ENCODE peak calls at places on chromosome 13, in nine cellular contexts. J is uterus; H is AG04450; P is ascending aorta; S is Kasumi-1; G is aorta; O is stimulated activated CD4-positive, alpha-beta T cell treated with anti-CD3 and anti-CD28 coated beads, Interleukin-1b, Interleukin-23, amount 100 ng/mL, for 48 hours; I is NCI-H82; L is HS-5. C is an unnamed sample.

GRCh38 chr13:70668293-70668692 is 560.0 kb upstream of the KLHL1 start:
- DNase-seq in I (peak; percentile 75), G (no peak), O (no peak), P (no peak), S (no peak), J (no peak), H (no peak), L (no peak), C (no peak)

GRCh38 chr13:47332149-47332548 is 435.3 kb upstream of the HTR2A start:
- DNase-seq in L (no peak), I (no peak), H (no peak), J (no peak), P (no peak), O (no peak), S (peak; percentile 3), G (no peak), C (no peak)

GRCh38 chr13:64684108-64684507 is 2546.0 kb downstream of the PCDH9 start:
- DNase-seq in L (no peak), I (no peak), O (no peak), G (no peak), H (no peak), J (no peak), S (no peak), P (no peak), C (no peak)

GRCh38 chr13:98647121-98647520 is 70.2 kb upstream of the STK24 start:
- DNase-seq in O (no peak), S (no peak), J (no peak), G (no peak), P (no peak), H (no peak), I (no peak), L (no peak), C (no peak)

GRCh38 chr13:108786578-108787100 is 157.2 kb downstream of the MYO16 start:
- DNase-seq in O (no peak), H (no peak), G (no peak), S (no peak), P (no peak), I (no peak), J (no peak), L (no peak), C (no peak)

GRCh38 chr13:73336789-73337188 is 278.0 kb downstream of the KLF5 start:
- DNase-seq in G (no peak), I (no peak), S (no peak), O (no peak), H (no peak), P (no peak), J (no peak), L (no peak), C (no peak)

GRCh38 chr13:110326263-110326904 is 19.3 kb downstream of the COL4A2 start:
- DNase-seq in J (no peak), O (no peak), H (no peak), P (peak; percentile 80), I (no peak), G (no peak), L (no peak), S (no peak), C (no peak)

GRCh38 chr13:24997367-24997967 is 98.5 kb upstream of the PABPC3 start:
- DNase-seq in H (no peak), O (no peak), P (no peak), I (peak; percentile 71), G (no peak), S (peak; percentile 35), J (no peak), L (no peak), C (peak; percentile 15)

GRCh38 chr13:101026736-101027398 is 352.3 kb upstream of the TMTC4 start:
- DNase-seq in S (no peak), I (no peak), L (no peak), G (no peak), H (no peak), O (no peak), J (no peak), P (no peak), C (peak; percentile 74)

GRCh38 chr13:44096906-44097305 is 217.2 kb downstream of the LACC1 start:
- DNase-seq in O (no peak), J (no peak), G (no peak), H (no peak), I (no peak), L (no peak), S (peak; percentile 45), P (no peak), C (peak; percentile 71)

GRCh38 chr13:98466634-98467236 is 110.2 kb downstream of the STK24 start:
- DNase-seq in L (no peak), J (no peak), O (peak; percentile 62), I (peak; percentile 70), G (no peak), P (no peak), S (peak; percentile 33), H (no peak), C (no peak)

GRCh38 chr13:26872444-26873173 is 112.0 kb upstream of the GPR12 start:
- DNase-seq in P (no peak), I (peak; percentile 87), G (no peak), H (no peak), J (no peak), L (no peak), S (peak; percentile 30), O (peak; percentile 48), C (peak; percentile 41)

GRCh38 chr13:113013303-113013702 is 44.3 kb downstream of the MCF2L start:
- DNase-seq in O (no peak), S (no peak), P (no peak), J (no peak), G (no peak), L (no peak), I (no peak), H (no peak), C (no peak)

GRCh38 chr13:36850790-36851438 is 31.9 kb downstream of the RFXAP start:
- DNase-seq in I (peak; percentile 70), S (peak; percentile 5), H (no peak), O (no peak), L (no peak), P (no peak), G (no peak), J (no peak), C (peak; percentile 46)

GRCh38 chr13:94595006-94595942 is 678 bp downstream of the TGDS start:
- DNase-seq in S (peak; percentile 56), H (no peak), G (peak; percentile 70), O (no peak), J (no peak), I (peak; percentile 52), L (no peak), P (no peak), C (peak; percentile 28)

GRCh38 chr13:76552373-76552772 is 333.8 kb downstream of the KCTD12 start:
- DNase-seq in O (no peak), I (no peak), H (no peak), S (no peak), P (no peak), J (no peak), G (no peak), L (no peak), C (no peak)